ENCODE peak calls at places on chromosomes 5 and 9, in four cellular contexts. One of them, this sample, is unnamed. For H3K4me1, the result is how much of the 10 kb centered on the place peaks cover.

GRCh38 chr9:133506653-133507038 is 18.1 kb downstream of the MYMK start:
- DNase-seq in PC-9: peak
- DNase-seq in psoas muscle: peak
- DNase-seq in lower lobe of right lung: no peak
- DNase-seq in this sample: no peak

GRCh38 chr5:149387081-149387611 is 8.1 kb upstream of the IL17B start:
- DNase-seq in PC-9: no peak
- DNase-seq in psoas muscle: no peak
- DNase-seq in lower lobe of right lung: no peak
- DNase-seq in this sample: no peak

GRCh38 chr5:82165740-82166530 is 112.2 kb downstream of the RPS23 start:
- DNase-seq in PC-9: peak
- DNase-seq in psoas muscle: peak
- DNase-seq in lower lobe of right lung: peak
- DNase-seq in this sample: no peak

GRCh38 chr5:165321912-165322311 is 1816.5 kb downstream of the MAT2B start:
- DNase-seq in PC-9: no peak
- DNase-seq in psoas muscle: no peak
- DNase-seq in lower lobe of right lung: no peak
- DNase-seq in this sample: no peak

GRCh38 chr9:101702257-101702656 is 36.2 kb downstream of the GRIN3A start:
- DNase-seq in PC-9: no peak
- DNase-seq in psoas muscle: no peak
- DNase-seq in lower lobe of right lung: no peak
- DNase-seq in this sample: no peak

GRCh38 chr5:172931001-172931536 is 28.2 kb upstream of the RPL26L1 start:
- DNase-seq in PC-9: peak
- DNase-seq in psoas muscle: peak
- DNase-seq in lower lobe of right lung: no peak
- DNase-seq in this sample: no peak

GRCh38 chr9:7935666-7936065 is 136.1 kb upstream of the DMAC1 start:
- DNase-seq in PC-9: no peak
- DNase-seq in psoas muscle: no peak
- DNase-seq in lower lobe of right lung: no peak
- DNase-seq in this sample: no peak

GRCh38 chr5:151449836-151450235 is 2.4 kb downstream of the SLC36A1 start:
- DNase-seq in PC-9: no peak
- DNase-seq in psoas muscle: no peak
- DNase-seq in lower lobe of right lung: no peak
- DNase-seq in this sample: no peak

GRCh38 chr9:134165357-134166315 is 1.3 kb upstream of the RNU6ATAC start:
- DNase-seq in PC-9: peak
- DNase-seq in psoas muscle: peak
- DNase-seq in lower lobe of right lung: peak
- DNase-seq in this sample: peak

GRCh38 chr5:74516217-74516636 is 124.3 kb downstream of the ENC1 start:
- DNase-seq in PC-9: no peak
- DNase-seq in psoas muscle: no peak
- DNase-seq in lower lobe of right lung: no peak
- DNase-seq in this sample: no peak

GRCh38 chr5:179731791-179732411 is 721 bp upstream of the MAML1 start:
- DNase-seq in PC-9: peak
- DNase-seq in psoas muscle: peak
- DNase-seq in lower lobe of right lung: peak
- DNase-seq in this sample: peak

GRCh38 chr5:137147346-137147745 is 351.8 kb downstream of the SPOCK1 start:
- DNase-seq in PC-9: no peak
- DNase-seq in psoas muscle: no peak
- DNase-seq in lower lobe of right lung: no peak
- DNase-seq in this sample: no peak

GRCh38 chr9:108603141-108603540 is 252.6 kb downstream of the ACTL7B start:
- DNase-seq in PC-9: no peak
- DNase-seq in psoas muscle: no peak
- DNase-seq in lower lobe of right lung: no peak
- DNase-seq in this sample: no peak

GRCh38 chr9:33164138-33164809 is 2.9 kb downstream of the B4GALT1 start:
- DNase-seq in PC-9: no peak
- DNase-seq in psoas muscle: no peak
- DNase-seq in lower lobe of right lung: no peak
- DNase-seq in this sample: no peak

DNA sequence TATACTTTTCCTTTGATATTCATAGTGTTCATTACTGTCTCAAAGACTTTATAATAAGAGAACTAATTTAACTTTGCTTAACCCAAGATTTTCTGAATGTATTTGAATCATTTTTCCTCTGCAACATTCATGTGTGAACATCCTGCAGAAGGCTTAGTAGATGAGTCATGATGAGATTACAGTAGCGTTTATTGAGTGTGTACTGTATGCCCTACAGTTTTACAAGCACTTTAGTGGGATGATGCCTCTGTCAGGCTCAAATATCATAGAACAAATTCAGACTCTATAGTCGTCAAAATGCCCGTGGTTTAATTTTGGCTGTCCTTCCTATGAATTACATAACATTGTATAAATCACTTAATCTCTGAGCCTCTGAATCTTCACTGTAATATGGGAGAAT is 41.2 kb downstream of the FYB1 start:
- DNase-seq in PC-9: no peak
- DNase-seq in psoas muscle: no peak
- DNase-seq in lower lobe of right lung: no peak
- DNase-seq in this sample: no peak
- H3K4me1 ChIP-seq in PC-9: under half
- H3K4me1 ChIP-seq in psoas muscle: under half
- H3K4me1 ChIP-seq in lower lobe of right lung: under half
- H3K4me1 ChIP-seq in this sample: under half

GRCh38 chr9:20395671-20396070 is 226.6 kb downstream of the MLLT3 start:
- DNase-seq in PC-9: no peak
- DNase-seq in psoas muscle: no peak
- DNase-seq in lower lobe of right lung: no peak
- DNase-seq in this sample: no peak

GRCh38 chr9:20387062-20387461 is 235.2 kb downstream of the MLLT3 start:
- DNase-seq in PC-9: no peak
- DNase-seq in psoas muscle: no peak
- DNase-seq in lower lobe of right lung: no peak
- DNase-seq in this sample: no peak

GRCh38 chr9:20394928-20395327 is 227.4 kb downstream of the MLLT3 start:
- DNase-seq in PC-9: no peak
- DNase-seq in psoas muscle: no peak
- DNase-seq in lower lobe of right lung: no peak
- DNase-seq in this sample: no peak

GRCh38 chr9:20391208-20391607 is 231.1 kb downstream of the MLLT3 start:
- DNase-seq in PC-9: no peak
- DNase-seq in psoas muscle: no peak
- DNase-seq in lower lobe of right lung: no peak
- DNase-seq in this sample: no peak

GRCh38 chr9:20390400-20390799 is 231.9 kb downstream of the MLLT3 start:
- DNase-seq in PC-9: no peak
- DNase-seq in psoas muscle: no peak
- DNase-seq in lower lobe of right lung: no peak
- DNase-seq in this sample: no peak
- H3K4me1 ChIP-seq in PC-9: under half
- H3K4me1 ChIP-seq in psoas muscle: under half
- H3K4me1 ChIP-seq in lower lobe of right lung: under half
- H3K4me1 ChIP-seq in this sample: under half

GRCh38 chr9:129227843-129228189 is 49.8 kb upstream of the IER5L start:
- DNase-seq in PC-9: no peak
- DNase-seq in psoas muscle: no peak
- DNase-seq in lower lobe of right lung: no peak
- DNase-seq in this sample: no peak
- H3K4me1 ChIP-seq in PC-9: under half
- H3K4me1 ChIP-seq in psoas muscle: under half
- H3K4me1 ChIP-seq in lower lobe of right lung: under half
- H3K4me1 ChIP-seq in this sample: under half

GRCh38 chr5:111348659-111349058 is 124.5 kb downstream of the CAMK4 start:
- DNase-seq in PC-9: no peak
- DNase-seq in psoas muscle: no peak
- DNase-seq in lower lobe of right lung: no peak
- DNase-seq in this sample: no peak
- H3K4me1 ChIP-seq in PC-9: under half
- H3K4me1 ChIP-seq in psoas muscle: under half
- H3K4me1 ChIP-seq in lower lobe of right lung: under half
- H3K4me1 ChIP-seq in this sample: under half

This sample was measured in mucosa of descending colon.